ENCODE peak calls at places on chromosomes 7 and 10, in five cellular contexts. H is OCI-M1; J is epithelial cell of esophagus; A is naive thymus-derived CD8-positive, alpha-beta T cell; I is anterior cingulate cortex. G is an unnamed sample.

GRCh38 chr10:116470071-116470470 is 42.4 kb downstream of the PNLIPRP3 start:
- DNase-seq in I (no peak), A (no peak), J (no peak), H (peak; percentile 12), G (no peak)

GRCh38 chr10:74018241-74018640 is 20.3 kb downstream of the VCL start:
- DNase-seq in A (no peak), H (no peak), J (no peak), I (no peak), G (no peak)

GRCh38 chr7:28625446-28625845 is 213.1 kb downstream of the CREB5 start:
- DNase-seq in H (no peak), I (no peak), J (no peak), A (no peak), G (no peak)

GRCh38 chr7:77455334-77455733 is 39.2 kb upstream of the GSAP start:
- DNase-seq in H (no peak), I (peak; percentile 28), A (no peak), J (peak; percentile 92), G (no peak)

GRCh38 chr10:124820121-124820520 is 18.5 kb downstream of the ABRAXAS2 start:
- DNase-seq in H (no peak), I (no peak), J (no peak), A (no peak), G (no peak)

GRCh38 chr7:157502701-157503111 is 165.9 kb downstream of the DNAJB6 start:
- DNase-seq in I (no peak), A (peak; percentile 54), J (no peak), H (no peak), G (no peak)

GRCh38 chr10:3761111-3761686 is 23.8 kb downstream of the KLF6 start:
- DNase-seq in A (no peak), J (peak; percentile 25), H (no peak), I (no peak), G (no peak)

GRCh38 chr10:103933557-103934121 is 15.7 kb upstream of the STN1 start:
- DNase-seq in J (no peak), H (no peak), I (peak; percentile 61), A (no peak), G (no peak)

GRCh38 chr7:2934211-2934731 is 90.2 kb upstream of the GNA12 start:
- DNase-seq in A (no peak), J (peak; percentile 91), I (no peak), H (no peak), G (no peak)

GRCh38 chr10:56823849-56824248 is 462.8 kb upstream of the ZWINT start:
- DNase-seq in J (peak; percentile 34), I (no peak), A (no peak), H (peak; percentile 56), G (no peak)